ENCODE peak calls at places on chromosomes 6 and 20, in nine cellular contexts. Y, I, P, O, U, H, S, W and Z are unnamed samples.

GRCh38 chr6:144335914-144336313 is 50.8 kb downstream of the UTRN start:
- DNase-seq in W (no peak), P (no peak), H (no peak), O (no peak), S (no peak), U (no peak), I (no peak), Y (no peak), Z (no peak)

GRCh38 chr6:10417681-10418104 is 2.8 kb upstream of the TFAP2A start:
- DNase-seq in O (no peak), H (peak; percentile 41), W (no peak), P (no peak), I (no peak), U (no peak), Y (no peak), S (no peak), Z (no peak)

GRCh38 chr6:116158641-116159040 is 32.7 kb upstream of the COL10A1 start:
- DNase-seq in W (no peak), Y (no peak), O (no peak), P (no peak), S (no peak), I (no peak), H (no peak), U (peak; percentile 72), Z (no peak)

GRCh38 chr20:5513975-5514516 is 197.3 kb upstream of the PROKR2 start:
- DNase-seq in O (no peak), W (no peak), P (no peak), U (peak; percentile 33), H (no peak), Y (no peak), S (no peak), I (no peak), Z (no peak)

GRCh38 chr20:58892932-58893224 is 40.4 kb downstream of the GNAS start:
- DNase-seq in U (no peak), S (no peak), O (no peak), W (no peak), P (no peak), I (no peak), H (no peak), Y (no peak), Z (no peak)

GRCh38 chr6:14665827-14666724 is 548.5 kb downstream of the CD83 start:
- DNase-seq in I (no peak), Y (no peak), S (no peak), P (no peak), O (no peak), H (peak; percentile 81), U (peak; percentile 97), W (no peak), Z (no peak)

GRCh38 chr6:37049990-37050853 is 44.8 kb downstream of the FGD2 start:
- DNase-seq in U (no peak), I (no peak), S (peak; percentile 30), O (peak; percentile 32), W (no peak), H (peak; percentile 91), P (no peak), Y (no peak), Z (peak; percentile 30)

GRCh38 chr6:138410972-138411667 is 7.1 kb downstream of the HEBP2 start:
- DNase-seq in Y (no peak), H (no peak), S (no peak), W (no peak), U (peak; percentile 67), P (no peak), I (no peak), O (no peak), Z (no peak)

GRCh38 chr6:167849846-167850459 is 23.2 kb downstream of the AFDN start:
- DNase-seq in O (no peak), H (no peak), U (peak; percentile 32), I (peak; percentile 30), P (no peak), Y (peak; percentile 35), W (peak; percentile 56), S (no peak), Z (no peak)

GRCh38 chr20:24991897-24992419 is 593 bp downstream of the APMAP start:
- DNase-seq in O (peak; percentile 8), Y (no peak), U (peak; percentile 9), W (no peak), S (no peak), I (no peak), P (no peak), H (peak; percentile 60), Z (no peak)

GRCh38 chr6:150312395-150312794 is 56.4 kb upstream of the IYD start:
- DNase-seq in P (no peak), O (no peak), S (no peak), H (no peak), W (no peak), I (no peak), Y (no peak), U (no peak), Z (no peak)

GRCh38 chr6:4382362-4382853 is 247.0 kb upstream of the ECI2 start:
- DNase-seq in S (no peak), I (no peak), U (no peak), Y (no peak), W (no peak), O (no peak), H (no peak), P (no peak), Z (no peak)

GRCh38 chr20:58012731-58013510 is 215.5 kb downstream of the ANKRD60 start:
- DNase-seq in W (peak; percentile 16), P (peak; percentile 10), Y (no peak), S (no peak), I (no peak), H (peak; percentile 16), U (peak; percentile 41), O (no peak), Z (no peak)

GRCh38 chr6:1390071-1390804 is 862 bp downstream of the FOXF2 start:
- DNase-seq in U (peak; percentile 52), H (no peak), W (no peak), S (no peak), P (peak; percentile 60), O (no peak), Y (no peak), I (peak; percentile 36), Z (no peak)
- H3K27ac ChIP-seq in U (peak overlapping the region; percentile 84), H (peak overlapping the region; percentile 65), W (no peak overlapping the region), S (no peak overlapping the region), P (no peak overlapping the region), O (no peak overlapping the region), Y (no peak overlapping the region), I (no peak overlapping the region), Z (peak overlapping the region; percentile 76)

GRCh38 chr20:19811231-19811630 is 53.2 kb downstream of the RIN2 start:
- DNase-seq in U (no peak), Y (no peak), P (no peak), O (no peak), S (no peak), W (no peak), I (no peak), H (no peak), Z (no peak)
- H3K4me1 ChIP-seq in U (peaks cover 22% of the 10 kb centered on the region), Y (peaks cover 16% of the 10 kb centered on the region), P (no peaks in the 10 kb centered on the region), O (no peaks in the 10 kb centered on the region), S (no peaks in the 10 kb centered on the region), W (no peaks in the 10 kb centered on the region), I (no peaks in the 10 kb centered on the region), H (peaks cover 54% of the 10 kb centered on the region), Z (peaks cover 24% of the 10 kb centered on the region)

GRCh38 chr6:127869183-127869582 is 31.7 kb downstream of the THEMIS start:
- DNase-seq in U (no peak), P (no peak), W (no peak), S (no peak), I (no peak), H (no peak), O (no peak), Y (no peak), Z (no peak)

GRCh38 chr6:127868338-127868737 is 32.5 kb downstream of the THEMIS start:
- DNase-seq in S (no peak), O (no peak), W (no peak), Y (no peak), I (no peak), U (no peak), H (no peak), P (no peak), Z (no peak)

GRCh38 chr6:127866766-127867165 is 34.1 kb downstream of the THEMIS start:
- DNase-seq in H (no peak), U (no peak), O (no peak), P (no peak), I (no peak), W (no peak), S (no peak), Y (no peak), Z (no peak)

GRCh38 chr6:127865108-127865507 is 35.8 kb downstream of the THEMIS start:
- DNase-seq in S (no peak), U (no peak), H (no peak), O (no peak), Y (no peak), P (no peak), I (no peak), W (no peak), Z (no peak)

GRCh38 chr6:127869772-127870404 is 31.0 kb downstream of the THEMIS start:
- DNase-seq in Y (no peak), I (no peak), O (no peak), H (no peak), W (no peak), U (no peak), S (no peak), P (no peak), Z (no peak)
- H3K27ac ChIP-seq in Y (no peak overlapping the region), I (no peak overlapping the region), O (no peak overlapping the region), H (no peak overlapping the region), W (no peak overlapping the region), U (no peak overlapping the region), S (no peak overlapping the region), P (no peak overlapping the region), Z (no peak overlapping the region)

DNA sequence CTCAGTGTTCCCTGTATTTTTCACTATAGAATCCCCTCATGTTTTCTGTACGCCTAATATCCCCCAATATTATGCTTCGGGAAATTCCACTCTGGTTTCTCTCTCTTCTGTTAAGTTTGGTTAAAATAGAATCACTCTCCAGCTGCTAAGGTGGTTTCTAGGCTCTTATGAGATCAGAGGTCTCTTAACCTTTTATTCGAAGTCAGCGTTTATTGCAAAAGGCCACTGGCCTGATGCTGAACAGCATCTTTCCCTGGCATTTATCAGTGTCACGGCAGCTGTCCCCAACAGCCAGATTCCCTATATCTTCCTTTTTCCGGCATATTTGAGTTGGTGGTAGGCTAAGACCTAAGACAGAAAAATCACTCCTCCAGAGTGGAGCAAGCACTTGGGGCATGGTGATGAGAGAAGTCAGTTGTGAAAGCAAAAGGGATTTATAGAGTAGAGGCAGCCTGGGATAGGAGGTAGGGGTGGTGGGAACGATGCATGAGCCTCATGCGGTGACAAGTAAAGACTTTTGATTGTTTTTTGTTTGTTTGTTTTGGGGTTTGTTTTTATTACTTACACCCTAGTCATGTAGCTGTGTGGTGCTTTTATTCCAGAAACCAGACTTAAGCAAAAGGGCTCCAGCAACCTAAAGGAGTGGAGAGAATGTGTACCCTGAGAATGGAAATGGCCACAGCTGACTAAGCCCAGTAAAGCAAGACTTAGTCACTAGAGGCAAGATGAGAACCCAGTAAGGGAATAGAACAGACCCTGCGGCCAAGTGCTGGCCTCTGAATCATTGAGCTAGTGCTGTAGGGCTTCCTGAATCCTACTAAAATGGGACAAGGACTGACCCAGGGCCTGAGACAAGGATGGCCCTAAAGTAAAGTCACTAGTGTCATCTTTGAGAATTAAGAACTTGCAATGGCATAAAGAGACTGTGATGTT is 233.0 kb upstream of the PRND start:
- DNase-seq in U (peak; percentile 78), Y (no peak), P (no peak), W (no peak), I (no peak), H (no peak), S (no peak), O (no peak), Z (no peak)
- H3K4me1 ChIP-seq in U (peaks cover 13% of the 10 kb centered on the region), Y (no peaks in the 10 kb centered on the region), P (peaks cover 5% of the 10 kb centered on the region), W (no peaks in the 10 kb centered on the region), I (no peaks in the 10 kb centered on the region), H (no peaks in the 10 kb centered on the region), S (no peaks in the 10 kb centered on the region), O (no peaks in the 10 kb centered on the region), Z (no peaks in the 10 kb centered on the region)